ENCODE peak calls at places on chromosomes 2 and 18, in ten cellular contexts. O is cardiac muscle cell, C is pancreas, X is ascending aorta, Y is foreskin fibroblast, Z is Calu3, N is bronchial epithelial cell, P is stomach, B is epithelial cell of proximal tubule, I is omental fat pad. G is an unnamed sample.

GRCh38 chr2:168118733-168119518 is 128.5 kb downstream of the STK39 start:
- DNase-seq in N (peak), I (no peak), B (no peak), Y (peak), Z (peak), C (peak), P (no peak), O (peak), X (no peak), G (peak)

GRCh38 chr2:109481196-109481555 is 132.6 kb downstream of the SEPTIN10 start:
- DNase-seq in N (no peak), P (peak), I (no peak), Z (no peak), C (peak), B (no peak), O (no peak), X (no peak), Y (no peak), G (no peak)

GRCh38 chr18:61149786-61150185 is 183.4 kb upstream of the CDH20 start:
- DNase-seq in N (no peak), C (no peak), X (no peak), B (no peak), Y (no peak), I (no peak), O (no peak), P (no peak), Z (no peak), G (no peak)

GRCh38 chr2:33240178-33240577 is 236.3 kb upstream of the RASGRP3 start:
- DNase-seq in Y (peak), N (peak), P (no peak), I (no peak), X (no peak), O (no peak), C (no peak), Z (no peak), B (peak), G (no peak)

GRCh38 chr2:100619951-100620350 is 57.2 kb downstream of the PDCL3 start:
- DNase-seq in C (no peak), O (no peak), Y (no peak), N (no peak), Z (no peak), B (no peak), P (no peak), X (no peak), I (no peak), G (no peak)

GRCh38 chr2:203623616-203624015 is 82.8 kb upstream of the CD28 start:
- DNase-seq in Z (no peak), X (no peak), C (no peak), O (no peak), Y (no peak), B (no peak), P (no peak), I (no peak), N (peak), G (no peak)

GRCh38 chr2:180618570-180618969 is 361.8 kb upstream of the UBE2E3 start:
- DNase-seq in Z (no peak), I (no peak), P (no peak), C (no peak), B (no peak), X (no peak), Y (peak), N (no peak), O (no peak), G (no peak)

GRCh38 chr2:96147593-96148201 is 2.5 kb upstream of the DUSP2 start:
- DNase-seq in Z (no peak), O (peak), C (no peak), N (no peak), X (peak), B (no peak), Y (no peak), I (no peak), P (no peak), G (no peak)

GRCh38 chr18:54215069-54215468 is 9.4 kb downstream of the MBD2 start:
- DNase-seq in C (no peak), B (no peak), X (no peak), N (no peak), P (no peak), Z (no peak), Y (no peak), I (no peak), O (no peak), G (no peak)

GRCh38 chr2:219023045-219023605 is 18.2 kb downstream of the CFAP65 start:
- DNase-seq in I (no peak), O (no peak), Z (no peak), C (no peak), P (no peak), Y (no peak), N (no peak), B (no peak), X (no peak), G (no peak)

GRCh38 chr18:63505566-63506335 is 29.0 kb downstream of the SERPINB5 start:
- DNase-seq in O (peak), X (no peak), I (no peak), B (no peak), P (no peak), C (no peak), Z (peak), Y (peak), N (peak), G (no peak)

GRCh38 chr2:163659224-163659623 is 76.6 kb downstream of the FIGN start:
- DNase-seq in P (no peak), N (peak), O (no peak), Y (peak), Z (no peak), X (no peak), C (no peak), B (peak), I (no peak), G (no peak)

GRCh38 chr2:174052639-174052976 is 87.4 kb upstream of the SP3 start:
- DNase-seq in O (no peak), N (no peak), Z (no peak), X (no peak), B (no peak), Y (no peak), C (no peak), I (no peak), P (no peak), G (no peak)

GRCh38 chr18:2903006-2903405 is 56.2 kb downstream of the EMILIN2 start:
- DNase-seq in B (no peak), Z (no peak), I (no peak), X (no peak), O (peak), Y (peak), N (peak), C (no peak), P (no peak), G (no peak)

GRCh38 chr2:155965415-155966070 is 367.0 kb downstream of the NR4A2 start:
- DNase-seq in Z (no peak), Y (no peak), I (no peak), B (no peak), O (no peak), N (peak), X (no peak), P (no peak), C (no peak), G (no peak)

GRCh38 chr2:110864721-110865120 is 132.3 kb downstream of the ACOXL start:
- DNase-seq in I (no peak), N (no peak), Y (no peak), X (no peak), B (no peak), C (no peak), Z (no peak), O (no peak), P (no peak), G (no peak)

GRCh38 chr2:104734937-104735586 is 118.9 kb upstream of the POU3F3 start:
- DNase-seq in B (no peak), X (no peak), Z (no peak), P (no peak), O (no peak), I (no peak), C (no peak), N (no peak), Y (no peak), G (no peak)

GRCh38 chr2:16507655-16508054 is 158.0 kb downstream of the CYRIA start:
- DNase-seq in Z (no peak), C (no peak), O (no peak), N (no peak), X (no peak), B (no peak), P (no peak), Y (no peak), I (no peak), G (no peak)

GRCh38 chr2:19675856-19676460 is 225.8 kb downstream of the TTC32 start:
- DNase-seq in N (no peak), Z (no peak), C (no peak), B (no peak), Y (peak), O (no peak), I (no peak), X (no peak), P (no peak), G (no peak)

GRCh38 chr2:19675003-19675629 is 226.7 kb downstream of the TTC32 start:
- DNase-seq in Z (no peak), I (no peak), C (no peak), N (no peak), P (no peak), B (no peak), X (no peak), O (no peak), Y (no peak), G (no peak)

GRCh38 chr2:19677825-19678518 is 223.8 kb downstream of the TTC32 start:
- DNase-seq in O (no peak), I (no peak), B (no peak), Z (no peak), C (no peak), Y (no peak), P (no peak), N (no peak), X (no peak), G (no peak)

GRCh38 chr2:19677215-19677777 is 224.5 kb downstream of the TTC32 start:
- DNase-seq in Y (no peak), B (no peak), X (no peak), I (no peak), N (no peak), P (no peak), O (no peak), C (no peak), Z (no peak), G (no peak)

GRCh38 chr2:19676770-19677169 is 225.0 kb downstream of the TTC32 start:
- DNase-seq in P (no peak), Z (no peak), B (no peak), I (no peak), N (no peak), Y (no peak), C (no peak), X (no peak), O (no peak), G (no peak)
- TF ChIP-seq CTCF in P (no peak), Z (no peak), B (no peak), I (no peak), N (no peak), Y (no peak), C (no peak), X (no peak), O (no peak), G (no peak)

DNA sequence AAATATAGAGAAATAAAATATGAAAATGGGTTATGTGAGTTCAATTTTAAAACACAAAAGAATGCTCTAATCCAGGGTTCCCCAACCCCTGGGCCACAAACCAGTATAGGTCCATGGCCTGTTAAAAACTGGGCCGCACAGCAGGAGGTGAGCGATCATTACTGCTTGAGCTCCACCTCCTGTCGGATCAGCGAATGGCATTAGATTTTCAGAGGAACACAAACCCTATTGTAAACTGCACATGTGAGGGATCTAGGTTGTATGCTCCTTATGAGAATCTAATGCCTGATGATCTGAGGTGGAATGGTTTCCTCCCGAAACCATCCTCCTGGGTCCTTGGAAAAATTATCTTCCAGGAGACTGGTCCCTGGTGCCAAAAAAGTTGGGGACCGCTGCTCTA is 34.7 kb downstream of the TTR start:
- DNase-seq in C (no peak), Z (no peak), X (no peak), B (no peak), O (no peak), Y (no peak), N (no peak), I (no peak), P (no peak), G (no peak)
- TF ChIP-seq CTCF in C (no peak), Z (no peak), X (no peak), B (peak), O (no peak), Y (no peak), N (no peak), I (no peak), P (no peak), G (no peak)

DNA sequence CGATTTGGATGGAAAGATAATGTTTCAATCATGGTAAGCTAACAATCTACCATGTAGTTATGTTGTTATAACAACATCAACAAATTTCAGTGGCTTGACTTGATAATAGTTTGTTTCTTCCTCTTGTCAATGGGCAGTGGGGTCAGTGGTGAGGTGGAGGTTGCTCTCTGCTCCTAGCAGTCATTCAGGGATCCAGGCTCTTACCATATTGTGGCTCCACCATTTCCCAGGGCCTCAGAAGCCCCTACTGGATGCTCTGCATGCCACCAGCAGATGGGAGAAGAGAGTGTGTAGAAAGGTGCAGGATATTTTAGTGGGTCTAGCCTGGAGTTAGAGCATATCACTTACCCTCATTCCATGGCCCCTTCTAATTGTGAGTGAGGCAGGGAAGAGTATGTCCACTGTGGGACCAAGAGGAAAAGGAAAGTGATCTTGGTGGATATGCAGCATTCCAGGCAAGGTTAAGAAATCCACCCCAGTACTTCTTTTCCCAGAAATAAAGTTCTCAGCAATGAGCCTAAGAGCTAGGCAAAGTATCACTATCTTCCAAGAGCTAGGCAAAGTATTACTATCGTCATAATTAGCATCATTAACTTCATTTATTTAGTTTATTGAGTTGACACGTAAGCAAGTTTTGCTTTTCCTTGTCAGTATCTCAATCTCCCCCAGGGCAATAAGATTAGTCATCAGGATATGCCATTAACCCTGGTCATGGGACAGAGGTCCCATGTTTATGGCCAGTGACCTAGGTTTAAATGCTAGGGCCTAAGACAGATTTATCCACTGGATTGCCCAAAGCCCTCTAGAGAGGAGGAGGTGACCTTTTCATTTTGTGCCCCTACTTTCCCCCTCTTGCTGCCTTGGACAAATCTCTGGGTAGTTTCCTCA is 4.2 kb upstream of the IWS1 start:
- DNase-seq in I (no peak), N (peak), P (no peak), O (no peak), Z (no peak), C (no peak), X (no peak), Y (no peak), B (no peak), G (no peak)
- TF ChIP-seq CTCF in I (no peak), N (no peak), P (no peak), O (no peak), Z (no peak), C (no peak), X (no peak), Y (no peak), B (no peak), G (no peak)

GRCh38 chr18:46283268-46283667 is 179.1 kb downstream of the HAUS1 start:
- DNase-seq in N (no peak), O (no peak), X (no peak), Y (no peak), Z (no peak), I (no peak), B (no peak), P (no peak), C (no peak), G (no peak)

GRCh38 chr18:46282646-46283045 is 178.5 kb downstream of the HAUS1 start:
- DNase-seq in N (no peak), X (no peak), Z (no peak), Y (no peak), O (no peak), B (no peak), C (no peak), I (no peak), P (no peak), G (no peak)

GRCh38 chr18:46279673-46280072 is 175.5 kb downstream of the HAUS1 start:
- DNase-seq in O (no peak), X (no peak), Y (no peak), B (no peak), Z (no peak), P (no peak), I (no peak), N (no peak), C (no peak), G (no peak)

GRCh38 chr18:46282177-46282570 is 178.0 kb downstream of the HAUS1 start:
- DNase-seq in P (no peak), B (no peak), Y (no peak), Z (no peak), C (no peak), I (no peak), X (no peak), N (no peak), O (no peak), G (no peak)

GRCh38 chr18:46281185-46282176 is 177.3 kb downstream of the HAUS1 start:
- DNase-seq in N (peak), Y (peak), I (peak), C (peak), X (no peak), O (peak), P (peak), B (no peak), Z (peak), G (peak)
- TF ChIP-seq CTCF in N (peak), Y (peak), I (no peak), C (peak), X (peak), O (peak), P (peak), B (peak), Z (peak), G (peak)

GRCh38 chr2:143284087-143284675 is 155.0 kb downstream of the ARHGAP15 start:
- DNase-seq in B (no peak), Z (peak), P (no peak), O (peak), I (no peak), Y (no peak), X (no peak), N (peak), C (no peak), G (no peak)
- TF ChIP-seq CTCF in B (peak), Z (peak), P (no peak), O (peak), I (no peak), Y (peak), X (no peak), N (peak), C (peak), G (peak)

DNA sequence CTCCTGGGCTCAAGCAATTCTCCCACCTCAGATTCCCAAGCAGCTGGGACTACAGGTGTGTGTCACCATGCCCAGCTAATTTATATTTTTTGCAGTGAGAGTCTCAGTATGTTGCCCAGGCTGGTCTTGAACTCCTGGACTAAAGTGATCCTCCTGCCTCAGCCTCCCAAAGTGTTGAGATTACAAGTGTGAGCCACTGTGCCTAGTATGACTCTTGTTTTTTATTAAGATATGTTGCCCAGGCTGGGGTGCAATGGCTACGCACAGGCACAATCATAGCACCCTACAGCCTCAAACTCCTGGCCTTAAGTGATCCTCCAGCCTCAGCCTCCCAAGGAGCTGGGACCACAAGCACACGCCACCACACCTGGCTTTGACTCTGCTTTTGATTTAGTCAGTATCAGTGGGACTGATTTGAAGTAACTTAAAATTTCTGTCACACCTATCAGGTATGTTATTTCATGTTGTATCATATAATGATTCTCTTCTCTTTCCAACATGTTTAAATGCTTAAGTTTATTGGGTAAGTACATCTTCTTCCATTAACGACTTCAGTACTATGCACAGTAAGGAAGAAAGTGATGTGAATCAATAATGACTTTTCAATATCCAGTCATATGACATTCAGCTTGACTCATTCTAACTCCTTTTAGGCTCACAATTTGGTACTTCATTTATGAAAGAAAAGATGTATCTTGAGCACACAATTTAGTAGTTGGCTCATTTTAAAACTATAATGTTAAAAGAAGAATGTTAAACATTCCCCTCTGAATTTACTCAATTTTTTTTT is 6.3 kb downstream of the PPP4R3B start:
- DNase-seq in Z (no peak), P (no peak), N (no peak), I (no peak), Y (no peak), X (no peak), O (no peak), B (no peak), C (no peak), G (no peak)
- TF ChIP-seq CTCF in Z (no peak), P (no peak), N (no peak), I (no peak), Y (no peak), X (no peak), O (no peak), B (no peak), C (no peak), G (no peak)

DNA sequence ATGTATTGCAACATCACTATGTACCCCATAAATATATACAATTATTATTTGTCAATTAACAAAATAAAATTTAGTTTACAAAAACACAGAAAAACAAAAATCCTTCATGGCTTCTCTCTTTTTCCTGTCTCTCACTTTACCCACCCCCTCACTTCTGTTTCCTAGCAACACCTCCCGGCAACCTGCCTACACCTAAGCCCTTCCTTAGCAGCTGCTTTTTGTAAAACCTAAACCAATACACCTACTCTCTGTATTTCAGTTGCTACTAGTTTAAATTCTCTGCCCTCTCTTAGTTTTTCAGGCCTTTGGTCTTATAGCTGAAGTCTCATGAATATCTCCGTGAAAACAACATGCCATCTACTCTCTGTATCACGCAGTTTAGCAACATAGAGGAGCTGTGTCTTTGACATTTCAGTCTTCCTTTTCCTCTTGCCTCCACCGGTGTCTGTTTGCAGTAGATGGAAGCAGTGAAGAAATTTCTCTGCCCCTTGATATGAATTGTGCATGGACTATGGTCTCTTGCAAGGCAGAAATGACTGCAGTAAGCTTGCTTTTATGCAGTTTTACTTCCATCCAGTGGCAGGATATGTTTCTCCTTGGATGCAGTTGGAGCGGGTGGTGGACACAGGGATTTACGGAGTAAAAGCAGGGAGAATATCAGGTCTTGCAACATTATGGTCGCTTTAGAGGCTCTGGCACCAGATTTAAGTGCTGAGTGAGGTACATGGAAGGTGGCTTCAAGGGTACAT is 42.0 kb upstream of the ZDBF2 start:
- DNase-seq in O (no peak), C (no peak), Y (no peak), X (no peak), B (no peak), Z (no peak), N (no peak), I (no peak), P (no peak), G (no peak)
- TF ChIP-seq CTCF in O (no peak), C (no peak), Y (no peak), X (no peak), B (no peak), Z (no peak), N (no peak), I (no peak), P (no peak), G (no peak)

GRCh38 chr18:25974630-25975077 is 115.8 kb downstream of the SS18 start:
- DNase-seq in I (no peak), B (no peak), X (no peak), Y (no peak), O (no peak), P (no peak), C (no peak), N (no peak), Z (no peak), G (no peak)
- TF ChIP-seq CTCF in I (no peak), B (peak), X (no peak), Y (no peak), O (no peak), P (no peak), C (no peak), N (no peak), Z (no peak), G (no peak)

G was measured in neural crest cell.